ENCODE peak calls at places on chromosomes 3 and 15, in eight cellular contexts. S, F, W, Z, G, R, O and B are unnamed samples.

GRCh38 chr3:135329479-135329878 is 534.4 kb downstream of the EPHB1 start:
- DNase-seq in S (no peak), F (no peak), W (no peak), Z (no peak), G (peak), R (no peak), O (no peak), B (no peak)

GRCh38 chr15:95174880-95175279 is 943.5 kb downstream of the MCTP2 start:
- DNase-seq in S (no peak), F (no peak), W (no peak), Z (no peak), G (peak), R (no peak), O (peak), B (peak)

GRCh38 chr15:73047882-73048281 is 4.4 kb upstream of the NEO1 start:
- DNase-seq in S (no peak), F (no peak), W (no peak), Z (no peak), G (no peak), R (no peak), O (no peak), B (no peak)

GRCh38 chr15:32828507-32829186 is 110.8 kb downstream of the GREM1 start:
- DNase-seq in S (peak), F (no peak), W (no peak), Z (no peak), G (peak), R (no peak), O (peak), B (peak)

GRCh38 chr3:72185549-72186484 is 400.9 kb upstream of the PROK2 start:
- DNase-seq in S (peak), F (no peak), W (no peak), Z (no peak), G (peak), R (no peak), O (peak), B (peak)

GRCh38 chr15:78146437-78147154 is 2.6 kb upstream of the IDH3A start:
- DNase-seq in S (no peak), F (no peak), W (peak), Z (no peak), G (no peak), R (no peak), O (peak), B (peak)

GRCh38 chr3:13706886-13707285 is 158.0 kb downstream of the FBLN2 start:
- DNase-seq in S (no peak), F (no peak), W (no peak), Z (peak), G (no peak), R (no peak), O (no peak), B (no peak)

GRCh38 chr15:65369148-65369547 is 8.7 kb downstream of the IGDCC3 start:
- DNase-seq in S (no peak), F (no peak), W (no peak), Z (peak), G (no peak), R (no peak), O (no peak), B (no peak)

GRCh38 chr15:65211157-65211982 is at the start of gene CILP:
- DNase-seq in S (peak), F (no peak), W (no peak), Z (no peak), G (peak), R (no peak), O (peak), B (peak)

GRCh38 chr3:65672876-65673815 is 365.6 kb downstream of the MAGI1 start:
- DNase-seq in S (peak), F (peak), W (peak), Z (peak), G (peak), R (peak), O (peak), B (peak)

GRCh38 chr3:36868614-36869436 is 76.0 kb downstream of the TRANK1 start:
- DNase-seq in S (peak), F (no peak), W (peak), Z (no peak), G (peak), R (peak), O (peak), B (peak)

GRCh38 chr3:126968328-126968994 is 14.5 kb upstream of the PLXNA1 start:
- DNase-seq in S (no peak), F (no peak), W (no peak), Z (no peak), G (no peak), R (no peak), O (peak), B (no peak)

GRCh38 chr15:91126080-91126479 is 26.0 kb downstream of the SV2B start:
- DNase-seq in S (no peak), F (no peak), W (no peak), Z (no peak), G (no peak), R (no peak), O (no peak), B (no peak)

GRCh38 chr15:35080226-35080625 is 4.9 kb downstream of the NANOGP8 start:
- DNase-seq in S (no peak), F (no peak), W (no peak), Z (no peak), G (peak), R (no peak), O (no peak), B (no peak)

GRCh38 chr15:39616731-39617455 is 36.0 kb downstream of the THBS1 start:
- DNase-seq in S (no peak), F (no peak), W (no peak), Z (no peak), G (no peak), R (no peak), O (peak), B (no peak)
- H3K4me3 ChIP-seq in S (no peak), F (no peak), W (no peak), Z (no peak), G (no peak), R (no peak), O (no peak), B (no peak)

GRCh38 chr3:190429681-190430080 is 20.0 kb downstream of the TMEM207 start:
- DNase-seq in S (peak), F (no peak), W (no peak), Z (no peak), G (peak), R (no peak), O (peak), B (peak)
- TF ChIP-seq CTCF in S (no peak), F (no peak), W (no peak), Z (no peak), G (no peak), R (no peak), O (no peak), B (no peak)

GRCh38 chr15:75178938-75179772 is 22.5 kb upstream of the C15orf39 start:
- DNase-seq in S (no peak), F (no peak), W (no peak), Z (no peak), G (no peak), R (no peak), O (no peak), B (no peak)
- H3K4me3 ChIP-seq in S (no peak), F (peak), W (peak), Z (peak), G (no peak), R (peak), O (no peak), B (no peak)

GRCh38 chr3:79724206-79724605 is 43.6 kb downstream of the ROBO1 start:
- DNase-seq in S (no peak), F (no peak), W (no peak), Z (no peak), G (no peak), R (no peak), O (no peak), B (no peak)
- TF ChIP-seq CTCF in S (no peak), F (no peak), W (no peak), Z (no peak), G (no peak), R (no peak), O (no peak), B (no peak)

GRCh38 chr3:152199069-152199838 is 69.5 kb upstream of the MBNL1 start:
- DNase-seq in S (no peak), F (no peak), W (no peak), Z (no peak), G (no peak), R (peak), O (no peak), B (no peak)
- H3K4me3 ChIP-seq in S (no peak), F (no peak), W (no peak), Z (peak), G (no peak), R (peak), O (no peak), B (no peak)

DNA sequence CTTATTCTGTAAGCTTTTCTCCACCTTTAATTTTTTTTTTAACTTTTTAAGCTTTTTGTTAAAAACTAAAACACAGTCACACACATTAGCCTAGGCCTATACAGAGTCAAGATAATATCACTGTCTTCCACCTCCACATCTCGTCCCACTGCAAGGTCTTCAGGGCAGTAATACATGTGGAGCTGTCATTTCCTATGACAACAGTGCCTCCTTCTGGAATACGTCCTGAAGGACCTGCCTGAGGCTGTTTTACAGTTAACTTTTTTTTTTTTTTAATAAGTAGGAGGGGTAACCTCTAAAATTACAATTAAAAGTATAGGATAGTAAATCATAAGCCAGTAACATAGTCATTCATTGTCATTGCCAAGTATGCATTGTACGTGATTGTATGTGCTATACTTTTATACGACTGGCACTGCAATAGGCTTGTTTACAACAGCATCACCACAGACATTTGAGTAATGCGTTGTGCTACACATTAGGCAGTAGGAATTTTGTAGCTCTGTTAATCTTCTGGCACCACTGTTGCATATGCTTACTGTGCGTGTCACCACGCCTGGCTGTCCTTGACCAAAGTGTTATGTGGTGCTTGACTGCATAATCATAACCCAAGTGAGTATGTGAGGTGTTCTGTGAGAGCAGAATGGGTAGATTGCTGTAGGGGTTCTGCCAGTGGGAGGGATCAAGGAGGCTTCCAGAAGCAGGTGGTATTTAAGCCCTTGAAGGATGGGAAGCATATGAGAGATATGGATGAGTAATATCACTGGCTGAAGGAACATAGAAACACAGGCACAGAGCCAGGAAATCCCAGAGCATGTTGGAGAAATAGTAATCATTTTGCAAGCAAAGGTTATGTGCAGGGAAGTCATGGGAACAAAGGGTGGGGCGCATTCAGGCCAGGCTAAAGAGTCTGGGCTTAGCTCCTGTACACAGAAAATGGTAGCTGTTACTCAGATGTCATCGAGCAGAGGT is 18.3 kb downstream of the FBXO22 start:
- DNase-seq in S (peak), F (no peak), W (peak), Z (no peak), G (peak), R (no peak), O (peak), B (peak)
- TF ChIP-seq CTCF in S (peak), F (peak), W (no peak), Z (peak), G (peak), R (peak), O (peak), B (peak)

GRCh38 chr3:29286841-29287240 is 6.0 kb downstream of the RBMS3 start:
- DNase-seq in S (peak), F (no peak), W (no peak), Z (no peak), G (peak), R (no peak), O (peak), B (peak)
- H3K4me3 ChIP-seq in S (no peak), F (peak), W (no peak), Z (peak), G (peak), R (no peak), O (peak), B (peak)

GRCh38 chr3:9169326-9169725 is 80.1 kb downstream of the SRGAP3 start:
- DNase-seq in S (no peak), F (no peak), W (no peak), Z (no peak), G (no peak), R (no peak), O (no peak), B (no peak)
- TF ChIP-seq CTCF in S (no peak), F (no peak), W (no peak), Z (no peak), G (no peak), R (no peak), O (no peak), B (no peak)

GRCh38 chr3:172040976-172041963 is 1.9 kb downstream of the FNDC3B start:
- DNase-seq in S (peak), F (no peak), W (peak), Z (peak), G (peak), R (no peak), O (peak), B (peak)
- H3K4me3 ChIP-seq in S (peak), F (peak), W (peak), Z (peak), G (peak), R (peak), O (peak), B (peak)

GRCh38 chr3:66836363-66837152 is 161.5 kb upstream of the KBTBD8 start:
- DNase-seq in S (peak), F (no peak), W (no peak), Z (no peak), G (no peak), R (no peak), O (peak), B (no peak)
- TF ChIP-seq CTCF in S (peak), F (no peak), W (no peak), Z (no peak), G (peak), R (peak), O (no peak), B (no peak)